ENCODE peak calls at places on chromosomes 1 and 21, in eight cellular contexts. R is AG04450; U is brain microvascular endothelial cell; A is lower lobe of right lung; F is heart left ventricle; C is suprapubic skin; I is A673; H is CD4-positive, CD25-positive, alpha-beta regulatory T cell. G is an unnamed sample.

GRCh38 chr1:65255088-65256050 is 54.0 kb upstream of the DNAJC6 start:
- DNase-seq in F (no peak), C (no peak), R (no peak), U (no peak), A (no peak), H (no peak), I (no peak), G (no peak)

GRCh38 chr1:204454476-204454875 is 40.1 kb downstream of the PIK3C2B start:
- DNase-seq in H (no peak), U (no peak), F (no peak), A (no peak), C (no peak), R (no peak), I (no peak), G (no peak)

GRCh38 chr1:59645893-59646292 is 168.9 kb upstream of the HOOK1 start:
- DNase-seq in F (no peak), H (no peak), A (no peak), U (no peak), C (no peak), I (peak; percentile 27), R (peak; percentile 55), G (no peak)

GRCh38 chr1:55184859-55185258 is 30.3 kb downstream of the USP24 start:
- DNase-seq in R (no peak), I (no peak), F (no peak), U (no peak), H (no peak), A (no peak), C (no peak), G (no peak)

GRCh38 chr1:23810818-23811420 is 10.4 kb upstream of the GALE start:
- DNase-seq in H (peak; percentile 51), A (peak; percentile 73), R (no peak), I (peak; percentile 70), C (no peak), F (no peak), U (no peak), G (peak; percentile 95)

GRCh38 chr1:243601720-243602119 is 248.3 kb downstream of the AKT3 start:
- DNase-seq in H (no peak), A (no peak), I (no peak), C (no peak), R (no peak), U (no peak), F (no peak), G (no peak)

GRCh38 chr1:202671388-202671787 is 38.9 kb downstream of the SYT2 start:
- DNase-seq in F (no peak), C (no peak), H (no peak), R (no peak), I (peak; percentile 47), A (no peak), U (no peak), G (no peak)

GRCh38 chr1:67970088-67970487 is 80.3 kb downstream of the DIRAS3 start:
- DNase-seq in C (no peak), I (peak; percentile 63), U (peak; percentile 81), F (no peak), A (no peak), H (no peak), R (no peak), G (no peak)

GRCh38 chr1:217660353-217661062 is 29.4 kb downstream of the SPATA17 start:
- DNase-seq in A (no peak), C (no peak), R (peak; percentile 70), H (no peak), I (no peak), F (no peak), U (peak; percentile 32), G (no peak)

GRCh38 chr1:34983700-34984355 is 1.3 kb downstream of the TMEM35B start:
- DNase-seq in I (peak; percentile 39), R (no peak), H (peak; percentile 4), C (no peak), U (no peak), A (no peak), F (no peak), G (no peak)

GRCh38 chr21:44517175-44517899 is 22.7 kb downstream of the KRTAP10-1 start:
- DNase-seq in A (peak; percentile 38), C (no peak), I (peak; percentile 48), F (peak; percentile 26), U (peak; percentile 7), H (no peak), R (no peak), G (no peak)

GRCh38 chr1:239763850-239764249 is 327.8 kb upstream of the FMN2 start:
- DNase-seq in I (no peak), R (no peak), F (no peak), H (no peak), U (no peak), A (no peak), C (no peak), G (no peak)

GRCh38 chr1:40738831-40739230 is 44.8 kb upstream of the KCNQ4 start:
- DNase-seq in A (no peak), H (no peak), I (no peak), U (no peak), R (no peak), C (no peak), F (no peak), G (no peak)

GRCh38 chr1:40740992-40741736 is 42.4 kb upstream of the KCNQ4 start:
- DNase-seq in U (no peak), A (no peak), R (no peak), C (no peak), F (no peak), I (no peak), H (no peak), G (no peak)

GRCh38 chr1:40739455-40740008 is 44.1 kb upstream of the KCNQ4 start:
- DNase-seq in C (no peak), R (no peak), H (no peak), A (no peak), U (no peak), F (no peak), I (no peak), G (no peak)

GRCh38 chr1:40742363-40743061 is 41.1 kb upstream of the KCNQ4 start:
- DNase-seq in R (no peak), U (no peak), H (no peak), I (no peak), F (no peak), A (no peak), C (no peak), G (no peak)

GRCh38 chr1:40740039-40740991 is 43.3 kb upstream of the KCNQ4 start:
- DNase-seq in H (no peak), C (no peak), F (no peak), R (no peak), A (no peak), U (no peak), I (no peak), G (no peak)
- H3K27ac ChIP-seq in H (no peak overlapping the region), C (no peak overlapping the region), F (peak overlapping the region; percentile 58), R (no peak overlapping the region), A (no peak overlapping the region), U (no peak overlapping the region), I (no peak overlapping the region), G (no peak overlapping the region)

GRCh38 chr21:42937960-42938580 is 12.6 kb upstream of the ERVH48-1 start:
- DNase-seq in I (no peak), U (no peak), H (no peak), C (no peak), R (no peak), F (no peak), A (no peak), G (no peak)

GRCh38 chr21:42942244-42942643 is 16.8 kb upstream of the ERVH48-1 start:
- DNase-seq in F (no peak), A (no peak), I (no peak), U (no peak), H (no peak), C (no peak), R (no peak), G (no peak)

GRCh38 chr21:42941696-42942085 is 16.3 kb upstream of the ERVH48-1 start:
- DNase-seq in A (no peak), F (no peak), I (no peak), C (no peak), R (no peak), U (no peak), H (no peak), G (no peak)

DNA sequence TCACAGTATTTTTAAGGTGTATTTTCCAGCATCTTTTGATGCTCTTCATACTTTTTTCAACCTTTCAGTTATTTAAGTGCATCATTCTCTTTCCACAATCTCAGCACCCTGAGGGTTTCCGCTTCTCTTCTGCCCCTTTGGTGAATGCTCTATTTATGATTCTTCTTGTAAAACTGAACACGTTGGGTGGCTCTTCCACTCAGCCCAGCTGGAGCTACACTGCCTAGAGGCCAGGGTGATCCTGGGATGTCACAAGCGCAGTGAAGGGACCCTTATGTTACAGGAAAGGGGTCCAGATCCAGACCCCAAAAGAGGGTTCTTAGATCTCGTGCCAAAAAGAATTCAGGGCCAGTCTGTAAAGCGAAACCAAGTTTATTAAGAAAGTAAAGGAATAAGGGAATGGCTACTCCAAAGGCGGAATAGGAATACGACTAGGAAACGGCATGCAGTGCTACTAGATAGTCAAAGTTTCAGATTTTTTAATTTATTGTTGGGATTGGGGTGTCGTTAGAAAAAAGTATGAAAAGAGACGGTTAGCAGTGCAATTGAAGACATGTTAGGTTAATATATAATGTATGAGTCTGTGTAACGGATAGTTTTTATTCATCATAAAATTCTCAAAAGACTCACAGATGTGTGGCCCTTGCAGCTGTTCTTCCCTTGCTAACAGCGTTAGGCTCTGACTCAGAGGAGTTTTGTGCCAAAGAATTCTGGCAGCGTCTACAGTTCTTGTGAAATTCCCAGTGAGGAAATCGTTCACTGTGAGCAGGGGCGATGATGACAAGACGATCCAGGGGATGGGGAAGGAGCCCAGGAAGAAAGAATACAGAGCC is 14.4 kb upstream of the ERVH48-1 start:
- DNase-seq in H (no peak), R (peak; percentile 91), C (no peak), F (no peak), A (no peak), U (peak; percentile 95), I (peak; percentile 90), G (peak; percentile 79)
- H3K27ac ChIP-seq in H (no peak overlapping the region), R (peak overlapping the region; percentile 97), C (no peak overlapping the region), F (peak overlapping the region; percentile 81), A (peak overlapping the region; percentile 44), U (no peak overlapping the region), I (peak overlapping the region; percentile 60), G (no peak overlapping the region)

GRCh38 chr1:230375149-230375548 is 51.0 kb downstream of the PGBD5 start:
- DNase-seq in H (no peak), U (no peak), F (no peak), C (no peak), R (no peak), A (no peak), I (no peak), G (no peak)
- H3K27ac ChIP-seq in H (no peak overlapping the region), U (no peak overlapping the region), F (no peak overlapping the region), C (no peak overlapping the region), R (no peak overlapping the region), A (no peak overlapping the region), I (no peak overlapping the region), G (no peak overlapping the region)

GRCh38 chr1:216310776-216311175 is 112.5 kb downstream of the USH2A start:
- DNase-seq in C (no peak), F (no peak), I (peak; percentile 81), A (no peak), R (peak; percentile 10), U (peak; percentile 58), H (no peak), G (no peak)

GRCh38 chr1:216303690-216304089 is 119.6 kb downstream of the USH2A start:
- DNase-seq in A (no peak), U (no peak), C (no peak), F (no peak), H (no peak), R (no peak), I (no peak), G (no peak)

DNA sequence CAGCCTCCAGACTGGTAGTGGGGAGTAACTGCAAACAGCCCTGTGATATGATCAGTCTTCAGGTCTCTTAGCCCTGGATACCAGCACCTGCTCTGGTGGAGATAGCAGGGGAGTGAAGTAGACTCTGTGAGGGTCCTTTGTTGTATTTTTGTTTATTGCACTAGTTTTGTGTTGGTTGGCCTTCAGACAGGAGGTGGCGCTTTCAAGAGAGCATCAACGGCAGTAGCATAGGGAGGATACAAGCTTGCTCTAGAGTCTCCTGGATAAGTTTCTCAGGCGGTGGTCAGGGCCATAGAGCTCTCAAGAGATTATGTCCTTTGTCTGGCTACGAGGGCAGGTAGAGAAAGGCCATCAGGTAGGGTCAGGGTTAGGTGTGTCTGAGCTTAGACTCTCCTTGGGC is 116.4 kb downstream of the USH2A start:
- DNase-seq in C (no peak), U (no peak), I (peak; percentile 17), H (no peak), R (no peak), A (no peak), F (no peak), G (no peak)
- H3K27ac ChIP-seq in C (no peak overlapping the region), U (no peak overlapping the region), I (no peak overlapping the region), H (no peak overlapping the region), R (no peak overlapping the region), A (no peak overlapping the region), F (no peak overlapping the region), G (no peak overlapping the region)